ENCODE peak calls at places on chromosomes 13 and 19, in four cellular contexts. One of them, this sample, is unnamed.

GRCh38 chr13:113413898-113414282 is 39.4 kb downstream of the ADPRHL1 start:
- DNase-seq in fibroblast of lung: peak
- DNase-seq in transverse colon: peak
- DNase-seq in HCT116: no peak
- DNase-seq in this sample: peak

GRCh38 chr13:40315416-40316064 is 350.9 kb downstream of the FOXO1 start:
- DNase-seq in fibroblast of lung: no peak
- DNase-seq in HCT116: no peak
- DNase-seq in transverse colon: no peak
- DNase-seq in this sample: no peak

GRCh38 chr13:67549331-67549730 is 319.2 kb upstream of the PCDH9 start:
- DNase-seq in HCT116: no peak
- DNase-seq in transverse colon: no peak
- DNase-seq in fibroblast of lung: peak
- DNase-seq in this sample: peak

GRCh38 chr19:35669974-35670373 is 3.7 kb downstream of the UPK1A start:
- DNase-seq in transverse colon: no peak
- DNase-seq in HCT116: no peak
- DNase-seq in fibroblast of lung: no peak
- DNase-seq in this sample: no peak

GRCh38 chr19:19461306-19461670 is 54.1 kb downstream of the TSSK6 start:
- DNase-seq in fibroblast of lung: no peak
- DNase-seq in HCT116: no peak
- DNase-seq in transverse colon: no peak
- DNase-seq in this sample: no peak

GRCh38 chr13:113029487-113030258 is 60.7 kb downstream of the MCF2L start:
- DNase-seq in transverse colon: peak
- DNase-seq in fibroblast of lung: no peak
- DNase-seq in HCT116: no peak
- DNase-seq in this sample: no peak

GRCh38 chr13:34343413-34343812 is 525.5 kb downstream of the RFC3 start:
- DNase-seq in HCT116: no peak
- DNase-seq in transverse colon: no peak
- DNase-seq in fibroblast of lung: no peak
- DNase-seq in this sample: no peak

GRCh38 chr13:108915095-108915633 is 285.8 kb downstream of the MYO16 start:
- DNase-seq in transverse colon: no peak
- DNase-seq in HCT116: no peak
- DNase-seq in fibroblast of lung: peak
- DNase-seq in this sample: peak

GRCh38 chr13:85910962-85911361 is 111.7 kb upstream of the SLITRK6 start:
- DNase-seq in HCT116: no peak
- DNase-seq in transverse colon: no peak
- DNase-seq in fibroblast of lung: no peak
- DNase-seq in this sample: no peak

GRCh38 chr19:30754162-30754561 is 382.0 kb downstream of the ZNF536 start:
- DNase-seq in HCT116: no peak
- DNase-seq in fibroblast of lung: no peak
- DNase-seq in transverse colon: no peak
- DNase-seq in this sample: no peak

GRCh38 chr13:23654111-23655110 is 84.2 kb downstream of the TNFRSF19 start:
- DNase-seq in HCT116: no peak
- DNase-seq in transverse colon: no peak
- DNase-seq in fibroblast of lung: peak
- DNase-seq in this sample: peak

GRCh38 chr19:1512671-1513491 is at the start of gene ADAMTSL5:
- DNase-seq in HCT116: no peak
- DNase-seq in transverse colon: peak
- DNase-seq in fibroblast of lung: peak
- DNase-seq in this sample: peak

GRCh38 chr13:76225815-76226489 is 589.8 kb downstream of the LMO7 start:
- DNase-seq in fibroblast of lung: peak
- DNase-seq in transverse colon: no peak
- DNase-seq in HCT116: no peak
- DNase-seq in this sample: peak

GRCh38 chr19:6524326-6524725 is 6.5 kb upstream of the TNFSF9 start:
- DNase-seq in HCT116: no peak
- DNase-seq in fibroblast of lung: no peak
- DNase-seq in transverse colon: no peak
- DNase-seq in this sample: no peak

DNA sequence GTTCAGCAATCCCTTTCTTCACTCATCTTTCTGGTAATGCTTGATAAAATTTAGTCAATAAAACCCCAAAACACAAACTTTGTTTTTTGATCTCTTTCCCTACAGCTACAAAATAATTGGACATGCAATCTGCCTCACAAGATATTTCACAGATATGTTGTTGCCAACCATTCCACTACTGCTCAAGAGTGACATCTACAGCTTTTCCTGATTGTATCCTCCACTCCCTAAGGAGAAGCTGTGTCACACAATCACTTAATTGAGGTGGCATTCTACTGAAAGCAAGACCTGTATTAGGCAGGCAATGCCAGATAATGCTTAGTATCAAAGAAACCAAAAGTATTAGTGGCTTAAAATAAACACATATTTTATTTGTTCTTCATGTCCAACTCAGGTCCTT is 1646.2 kb upstream of the SPRY2 start:
- DNase-seq in fibroblast of lung: no peak
- DNase-seq in HCT116: no peak
- DNase-seq in transverse colon: no peak
- DNase-seq in this sample: no peak
- TF ChIP-seq CTCF in fibroblast of lung: no peak
- TF ChIP-seq CTCF in HCT116: no peak
- TF ChIP-seq CTCF in transverse colon: no peak
- TF ChIP-seq CTCF in this sample: no peak

GRCh38 chr19:10286803-10287737 is at the start of gene ICAM4:
- DNase-seq in fibroblast of lung: peak
- DNase-seq in transverse colon: peak
- DNase-seq in HCT116: no peak
- DNase-seq in this sample: no peak

GRCh38 chr19:10290439-10290875 is 705 bp downstream of the ICAM5 start:
- DNase-seq in transverse colon: peak
- DNase-seq in HCT116: no peak
- DNase-seq in fibroblast of lung: no peak
- DNase-seq in this sample: no peak

GRCh38 chr19:10289167-10289835 is 451 bp upstream of the ICAM5 start:
- DNase-seq in transverse colon: peak
- DNase-seq in HCT116: peak
- DNase-seq in fibroblast of lung: peak
- DNase-seq in this sample: peak

GRCh38 chr19:10289836-10290438 is at the start of gene ICAM5:
- DNase-seq in fibroblast of lung: no peak
- DNase-seq in transverse colon: peak
- DNase-seq in HCT116: peak
- DNase-seq in this sample: no peak

DNA sequence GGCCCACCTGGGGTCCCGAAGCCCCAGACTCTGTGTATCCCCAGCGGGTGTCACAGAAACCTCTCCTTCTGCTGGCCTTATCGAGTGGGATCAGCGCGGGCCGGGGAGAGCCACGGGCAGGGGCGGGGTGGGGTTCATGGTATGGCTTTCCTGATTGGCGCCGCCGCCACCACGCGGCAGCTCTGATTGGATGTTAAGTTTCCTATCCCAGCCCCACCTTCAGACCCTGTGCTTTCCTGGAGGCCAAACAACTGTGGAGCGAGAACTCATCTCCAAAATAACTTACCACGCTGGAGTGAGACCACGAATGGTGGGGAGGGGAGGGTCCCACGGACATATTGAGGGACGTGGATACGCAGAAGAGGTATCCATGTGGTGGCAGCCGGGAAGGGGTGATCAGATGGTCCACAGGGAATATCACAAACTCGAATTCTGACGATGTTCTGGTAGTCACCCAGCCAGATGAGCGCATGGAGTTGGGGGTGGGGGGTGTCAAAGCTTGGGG is 1.0 kb upstream of the ICAM5 start:
- DNase-seq in transverse colon: peak
- DNase-seq in fibroblast of lung: no peak
- DNase-seq in HCT116: peak
- DNase-seq in this sample: no peak
- H3K4me3 ChIP-seq in transverse colon: no peak
- H3K4me3 ChIP-seq in fibroblast of lung: peak
- H3K4me3 ChIP-seq in HCT116: peak
- H3K4me3 ChIP-seq in this sample: peak

GRCh38 chr19:33997690-33998089 is 174.6 kb upstream of the LSM14A start:
- DNase-seq in transverse colon: no peak
- DNase-seq in HCT116: no peak
- DNase-seq in fibroblast of lung: peak
- DNase-seq in this sample: no peak
- TF ChIP-seq CTCF in transverse colon: no peak
- TF ChIP-seq CTCF in HCT116: peak
- TF ChIP-seq CTCF in fibroblast of lung: peak
- TF ChIP-seq CTCF in this sample: peak

DNA sequence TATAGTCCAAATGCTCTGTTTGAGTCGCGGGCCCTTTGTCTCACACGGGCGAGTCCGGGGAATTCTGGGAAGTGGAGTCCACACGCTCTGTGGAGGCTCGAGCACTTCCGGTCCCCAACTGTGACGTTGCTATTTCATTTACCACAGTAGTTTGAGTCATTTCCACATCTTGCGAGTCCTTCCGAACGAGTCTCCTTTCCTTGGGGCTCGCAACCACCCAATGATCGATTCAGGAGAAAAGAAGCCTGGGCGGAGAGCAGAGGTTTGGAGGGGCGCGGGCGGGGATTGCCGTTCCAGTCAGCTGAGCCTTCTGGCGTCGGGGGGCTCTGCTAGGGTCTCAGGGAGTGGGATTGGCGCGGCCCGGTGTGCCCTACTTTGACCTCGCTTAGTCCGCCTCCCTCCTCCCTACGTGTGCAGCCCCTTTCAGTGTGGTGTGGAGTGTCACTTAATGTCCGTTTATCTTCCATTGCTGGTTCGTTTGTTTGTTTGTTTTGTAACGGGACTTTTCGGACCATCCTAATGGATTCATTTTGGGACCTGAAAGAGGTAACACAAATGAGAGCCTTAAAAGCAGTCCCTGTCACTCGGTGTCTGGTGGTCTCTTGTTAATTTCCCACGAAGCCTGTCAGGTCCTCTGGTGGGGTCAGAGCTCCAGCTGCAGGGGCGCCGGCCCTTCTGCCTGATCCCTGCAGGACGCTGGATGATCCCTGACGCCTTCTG is at the start of gene ZNF222:
- DNase-seq in HCT116: peak
- DNase-seq in fibroblast of lung: peak
- DNase-seq in transverse colon: peak
- DNase-seq in this sample: peak
- H3K4me3 ChIP-seq in HCT116: peak
- H3K4me3 ChIP-seq in fibroblast of lung: peak
- H3K4me3 ChIP-seq in transverse colon: peak
- H3K4me3 ChIP-seq in this sample: peak

GRCh38 chr19:47357788-47358680 is 8.9 kb downstream of the DHX34 start:
- DNase-seq in transverse colon: no peak
- DNase-seq in fibroblast of lung: no peak
- DNase-seq in HCT116: no peak
- DNase-seq in this sample: no peak
- TF ChIP-seq CTCF in transverse colon: no peak
- TF ChIP-seq CTCF in fibroblast of lung: peak
- TF ChIP-seq CTCF in HCT116: peak
- TF ChIP-seq CTCF in this sample: peak

GRCh38 chr13:24680258-24680920 is at the start of gene ATP12A:
- DNase-seq in HCT116: no peak
- DNase-seq in fibroblast of lung: no peak
- DNase-seq in transverse colon: peak
- DNase-seq in this sample: no peak

GRCh38 chr13:24679686-24680085 is 522 bp upstream of the ATP12A start:
- DNase-seq in HCT116: no peak
- DNase-seq in fibroblast of lung: no peak
- DNase-seq in transverse colon: no peak
- DNase-seq in this sample: no peak

GRCh38 chr13:24682353-24682752 is 2.1 kb downstream of the ATP12A start:
- DNase-seq in HCT116: no peak
- DNase-seq in fibroblast of lung: no peak
- DNase-seq in transverse colon: no peak
- DNase-seq in this sample: no peak

GRCh38 chr13:24681930-24682329 is 1.7 kb downstream of the ATP12A start:
- DNase-seq in HCT116: no peak
- DNase-seq in transverse colon: no peak
- DNase-seq in fibroblast of lung: no peak
- DNase-seq in this sample: no peak

DNA sequence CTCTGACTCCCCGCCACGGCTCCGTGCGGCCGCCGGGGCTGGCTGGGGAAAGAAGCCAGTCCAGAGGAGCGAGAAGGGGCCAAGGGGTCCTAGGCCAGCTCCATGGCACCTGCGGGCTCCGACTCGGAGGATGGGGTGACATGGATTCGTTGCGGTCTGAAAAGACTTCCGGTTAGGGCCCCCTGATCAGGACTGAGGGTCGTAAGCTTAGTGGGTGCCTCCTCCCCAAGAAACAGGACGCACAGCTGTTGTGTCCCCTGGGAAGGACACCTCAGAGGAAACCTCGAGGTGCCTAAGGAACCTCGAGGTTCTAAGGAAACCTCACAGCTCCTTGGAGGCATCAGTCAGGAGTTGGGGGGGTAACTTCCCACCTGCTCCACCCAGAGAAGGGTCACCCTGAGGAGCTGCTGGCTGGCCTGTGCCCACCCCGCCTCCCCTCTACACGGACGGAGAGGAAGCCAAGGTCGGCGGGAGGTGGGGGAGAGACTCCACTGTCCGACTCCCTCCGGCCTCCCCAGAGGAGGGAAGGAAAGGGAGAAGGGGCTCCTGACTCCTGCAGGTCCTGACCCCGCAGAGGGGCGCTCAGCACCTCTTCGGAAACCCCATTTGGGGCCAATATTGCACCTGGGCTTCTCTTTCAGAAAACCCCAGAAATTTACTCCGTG is 845 bp downstream of the ATP12A start:
- DNase-seq in HCT116: no peak
- DNase-seq in fibroblast of lung: no peak
- DNase-seq in transverse colon: no peak
- DNase-seq in this sample: no peak
- H3K4me3 ChIP-seq in HCT116: no peak
- H3K4me3 ChIP-seq in fibroblast of lung: no peak
- H3K4me3 ChIP-seq in transverse colon: no peak
- H3K4me3 ChIP-seq in this sample: no peak

This sample was measured in AG10803.